ENCODE peak calls at places on chromosomes 7 and 10, in six cellular contexts. One of them, this sample, is unnamed.

GRCh38 chr10:63008491-63008890 is 124.6 kb upstream of the NRBF2 start:
- DNase-seq in left lung: no peak
- DNase-seq in neural crest cell: no peak
- DNase-seq in progenitor cell of endocrine pancreas: no peak
- DNase-seq in glutamatergic neuron: no peak
- DNase-seq in Peyer's patch: no peak
- DNase-seq in this sample: no peak

GRCh38 chr7:102291056-102291915 is 4.6 kb downstream of the SH2B2 start:
- DNase-seq in neural crest cell: no peak
- DNase-seq in left lung: peak
- DNase-seq in glutamatergic neuron: no peak
- DNase-seq in Peyer's patch: peak
- DNase-seq in progenitor cell of endocrine pancreas: no peak
- DNase-seq in this sample: peak

GRCh38 chr7:34445653-34446052 is 212.4 kb upstream of the NPSR1 start:
- DNase-seq in left lung: no peak
- DNase-seq in neural crest cell: no peak
- DNase-seq in glutamatergic neuron: no peak
- DNase-seq in Peyer's patch: no peak
- DNase-seq in progenitor cell of endocrine pancreas: no peak
- DNase-seq in this sample: no peak

GRCh38 chr7:17234398-17235021 is 63.9 kb upstream of the AHR start:
- DNase-seq in progenitor cell of endocrine pancreas: no peak
- DNase-seq in left lung: no peak
- DNase-seq in Peyer's patch: peak
- DNase-seq in glutamatergic neuron: no peak
- DNase-seq in neural crest cell: no peak
- DNase-seq in this sample: peak

GRCh38 chr7:102993532-102994029 is 80.8 kb downstream of the LRRC17 start:
- DNase-seq in neural crest cell: no peak
- DNase-seq in left lung: no peak
- DNase-seq in Peyer's patch: no peak
- DNase-seq in progenitor cell of endocrine pancreas: no peak
- DNase-seq in glutamatergic neuron: no peak
- DNase-seq in this sample: no peak

GRCh38 chr10:116849271-116850057 is at the start of gene ENO4:
- DNase-seq in neural crest cell: peak
- DNase-seq in progenitor cell of endocrine pancreas: peak
- DNase-seq in Peyer's patch: peak
- DNase-seq in glutamatergic neuron: peak
- DNase-seq in left lung: peak
- DNase-seq in this sample: peak

GRCh38 chr7:111266613-111267012 is 175.7 kb downstream of the LRRN3 start:
- DNase-seq in Peyer's patch: no peak
- DNase-seq in glutamatergic neuron: no peak
- DNase-seq in left lung: no peak
- DNase-seq in neural crest cell: no peak
- DNase-seq in progenitor cell of endocrine pancreas: no peak
- DNase-seq in this sample: no peak

GRCh38 chr7:116236020-116236630 is 25.8 kb downstream of the TES start:
- DNase-seq in progenitor cell of endocrine pancreas: no peak
- DNase-seq in glutamatergic neuron: no peak
- DNase-seq in neural crest cell: peak
- DNase-seq in left lung: no peak
- DNase-seq in Peyer's patch: peak
- DNase-seq in this sample: peak

GRCh38 chr10:50396491-50397311 is 145.4 kb upstream of the ASAH2 start:
- DNase-seq in progenitor cell of endocrine pancreas: no peak
- DNase-seq in Peyer's patch: no peak
- DNase-seq in left lung: no peak
- DNase-seq in glutamatergic neuron: no peak
- DNase-seq in neural crest cell: no peak
- DNase-seq in this sample: peak

GRCh38 chr10:15068802-15069201 is 19.8 kb downstream of the ACBD7 start:
- DNase-seq in neural crest cell: no peak
- DNase-seq in left lung: no peak
- DNase-seq in progenitor cell of endocrine pancreas: no peak
- DNase-seq in Peyer's patch: no peak
- DNase-seq in glutamatergic neuron: no peak
- DNase-seq in this sample: no peak

GRCh38 chr7:22083711-22084289 is 138.1 kb upstream of the CDCA7L start:
- DNase-seq in glutamatergic neuron: no peak
- DNase-seq in left lung: no peak
- DNase-seq in progenitor cell of endocrine pancreas: no peak
- DNase-seq in neural crest cell: no peak
- DNase-seq in Peyer's patch: no peak
- DNase-seq in this sample: no peak

GRCh38 chr7:73342645-73343044 is 14.7 kb downstream of the FKBP6 start:
- DNase-seq in left lung: no peak
- DNase-seq in neural crest cell: no peak
- DNase-seq in Peyer's patch: no peak
- DNase-seq in glutamatergic neuron: no peak
- DNase-seq in progenitor cell of endocrine pancreas: no peak
- DNase-seq in this sample: no peak

GRCh38 chr7:17331891-17332501 is 33.5 kb downstream of the AHR start:
- DNase-seq in progenitor cell of endocrine pancreas: no peak
- DNase-seq in Peyer's patch: no peak
- DNase-seq in glutamatergic neuron: no peak
- DNase-seq in neural crest cell: no peak
- DNase-seq in left lung: no peak
- DNase-seq in this sample: no peak

GRCh38 chr7:37352974-37353948 is 95.4 kb downstream of the ELMO1 start:
- DNase-seq in Peyer's patch: peak
- DNase-seq in glutamatergic neuron: peak
- DNase-seq in progenitor cell of endocrine pancreas: no peak
- DNase-seq in left lung: peak
- DNase-seq in neural crest cell: no peak
- DNase-seq in this sample: peak

GRCh38 chr10:21114683-21115082 is 217.6 kb upstream of the NEBL start:
- DNase-seq in left lung: no peak
- DNase-seq in neural crest cell: no peak
- DNase-seq in Peyer's patch: no peak
- DNase-seq in glutamatergic neuron: no peak
- DNase-seq in progenitor cell of endocrine pancreas: no peak
- DNase-seq in this sample: no peak

GRCh38 chr7:118259115-118259514 is 34.6 kb downstream of the ANKRD7 start:
- DNase-seq in left lung: no peak
- DNase-seq in Peyer's patch: no peak
- DNase-seq in neural crest cell: no peak
- DNase-seq in progenitor cell of endocrine pancreas: no peak
- DNase-seq in glutamatergic neuron: no peak
- DNase-seq in this sample: no peak

GRCh38 chr10:58512470-58513188 is at the start of gene BICC1:
- DNase-seq in glutamatergic neuron: peak
- DNase-seq in Peyer's patch: peak
- DNase-seq in neural crest cell: peak
- DNase-seq in left lung: peak
- DNase-seq in progenitor cell of endocrine pancreas: peak
- DNase-seq in this sample: peak

DNA sequence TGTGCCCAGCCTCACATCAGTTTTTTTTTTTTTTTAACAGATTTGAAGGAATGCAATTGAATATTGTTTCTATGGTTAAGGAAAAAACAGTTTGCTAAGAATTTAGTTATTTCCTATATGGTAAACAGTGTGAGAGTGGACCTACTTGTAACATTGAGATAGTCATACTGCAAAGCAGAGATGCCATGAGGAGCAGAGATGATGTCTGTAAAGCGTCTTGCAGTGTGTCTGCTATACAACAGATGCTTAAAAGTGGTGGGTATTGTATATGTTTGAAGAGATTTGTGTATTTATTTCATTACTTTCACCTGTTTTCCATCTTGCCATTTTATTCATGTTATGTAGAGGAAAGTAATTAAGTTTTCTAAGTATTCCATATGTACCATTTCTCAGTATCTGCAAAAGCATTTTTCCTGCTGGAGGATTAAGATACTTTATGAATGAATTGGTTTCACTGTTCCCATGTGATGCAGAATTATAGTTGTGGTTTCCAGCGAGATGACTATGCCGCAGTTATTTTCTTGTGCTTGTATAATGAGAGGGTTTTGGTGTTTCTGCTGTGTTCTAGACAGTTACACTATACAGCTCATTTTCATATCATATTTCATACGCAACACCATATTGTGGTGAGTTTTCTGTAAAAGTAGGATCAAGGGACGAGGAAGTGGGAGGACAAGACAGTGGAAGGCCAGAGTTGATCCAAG is 26.6 kb downstream of the TET1 start:
- DNase-seq in progenitor cell of endocrine pancreas: no peak
- DNase-seq in neural crest cell: no peak
- DNase-seq in Peyer's patch: no peak
- DNase-seq in left lung: no peak
- DNase-seq in glutamatergic neuron: no peak
- DNase-seq in this sample: no peak
- TF ChIP-seq CTCF in progenitor cell of endocrine pancreas: no peak
- TF ChIP-seq CTCF in neural crest cell: no peak
- TF ChIP-seq CTCF in Peyer's patch: no peak
- TF ChIP-seq CTCF in left lung: no peak
- TF ChIP-seq CTCF in glutamatergic neuron: no peak
- TF ChIP-seq CTCF in this sample: no peak

GRCh38 chr7:567305-567883 is 47.7 kb upstream of the PDGFA start:
- DNase-seq in glutamatergic neuron: no peak
- DNase-seq in Peyer's patch: no peak
- DNase-seq in neural crest cell: no peak
- DNase-seq in left lung: no peak
- DNase-seq in progenitor cell of endocrine pancreas: no peak
- DNase-seq in this sample: no peak
- TF ChIP-seq CTCF in glutamatergic neuron: no peak
- TF ChIP-seq CTCF in Peyer's patch: no peak
- TF ChIP-seq CTCF in neural crest cell: no peak
- TF ChIP-seq CTCF in left lung: no peak
- TF ChIP-seq CTCF in progenitor cell of endocrine pancreas: no peak
- TF ChIP-seq CTCF in this sample: no peak

DNA sequence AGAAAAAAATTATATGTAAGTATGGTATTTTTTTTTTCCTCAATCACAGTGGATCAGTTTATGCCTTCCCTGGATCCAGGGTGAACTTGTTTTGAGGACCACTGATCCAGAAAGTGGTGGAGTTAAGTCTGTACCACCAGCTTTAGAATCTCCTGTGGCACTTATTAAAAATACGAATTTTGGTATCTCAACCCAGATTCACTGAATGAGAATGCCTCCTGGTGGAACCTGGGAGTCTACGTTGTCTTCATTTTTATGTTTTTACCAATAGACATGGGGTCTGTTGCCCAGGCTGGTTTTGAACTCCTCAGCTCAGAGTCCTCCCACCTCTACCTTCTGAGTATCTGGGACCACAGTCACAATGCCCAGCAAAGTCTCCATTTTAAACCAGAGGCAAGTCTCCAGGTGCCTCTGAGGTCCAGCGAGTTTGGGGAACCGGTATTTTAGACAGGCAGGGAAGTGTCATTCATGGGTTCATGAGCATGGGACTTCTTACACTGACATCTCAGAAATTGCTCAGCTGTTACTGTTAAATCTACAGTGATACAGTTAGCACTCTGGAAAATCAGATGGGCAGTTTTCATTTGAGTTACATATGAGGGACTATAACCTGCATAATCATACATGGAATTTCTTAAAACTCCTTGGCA is 200.9 kb downstream of the AUTS2 start:
- DNase-seq in neural crest cell: no peak
- DNase-seq in glutamatergic neuron: no peak
- DNase-seq in left lung: no peak
- DNase-seq in progenitor cell of endocrine pancreas: no peak
- DNase-seq in Peyer's patch: no peak
- DNase-seq in this sample: no peak
- TF ChIP-seq CTCF in neural crest cell: no peak
- TF ChIP-seq CTCF in glutamatergic neuron: no peak
- TF ChIP-seq CTCF in left lung: no peak
- TF ChIP-seq CTCF in progenitor cell of endocrine pancreas: no peak
- TF ChIP-seq CTCF in Peyer's patch: no peak
- TF ChIP-seq CTCF in this sample: no peak

GRCh38 chr7:125033506-125033905 is 103.9 kb upstream of the POT1 start:
- DNase-seq in neural crest cell: no peak
- DNase-seq in Peyer's patch: no peak
- DNase-seq in left lung: no peak
- DNase-seq in progenitor cell of endocrine pancreas: no peak
- DNase-seq in glutamatergic neuron: no peak
- DNase-seq in this sample: no peak
- TF ChIP-seq CTCF in neural crest cell: no peak
- TF ChIP-seq CTCF in Peyer's patch: no peak
- TF ChIP-seq CTCF in left lung: no peak
- TF ChIP-seq CTCF in progenitor cell of endocrine pancreas: no peak
- TF ChIP-seq CTCF in glutamatergic neuron: no peak
- TF ChIP-seq CTCF in this sample: no peak

GRCh38 chr10:97713351-97713827 is at the start of gene MARVELD1:
- DNase-seq in progenitor cell of endocrine pancreas: no peak
- DNase-seq in neural crest cell: peak
- DNase-seq in glutamatergic neuron: peak
- DNase-seq in left lung: peak
- DNase-seq in Peyer's patch: peak
- DNase-seq in this sample: peak

GRCh38 chr10:97715259-97715874 is 1.8 kb downstream of the MARVELD1 start:
- DNase-seq in neural crest cell: no peak
- DNase-seq in glutamatergic neuron: no peak
- DNase-seq in progenitor cell of endocrine pancreas: no peak
- DNase-seq in left lung: no peak
- DNase-seq in Peyer's patch: no peak
- DNase-seq in this sample: no peak

GRCh38 chr10:97711640-97712267 is 1.8 kb upstream of the MARVELD1 start:
- DNase-seq in left lung: no peak
- DNase-seq in glutamatergic neuron: no peak
- DNase-seq in Peyer's patch: no peak
- DNase-seq in neural crest cell: no peak
- DNase-seq in progenitor cell of endocrine pancreas: no peak
- DNase-seq in this sample: no peak

GRCh38 chr10:97714401-97715258 is 1.1 kb downstream of the MARVELD1 start:
- DNase-seq in glutamatergic neuron: peak
- DNase-seq in left lung: peak
- DNase-seq in progenitor cell of endocrine pancreas: peak
- DNase-seq in neural crest cell: peak
- DNase-seq in Peyer's patch: peak
- DNase-seq in this sample: peak

DNA sequence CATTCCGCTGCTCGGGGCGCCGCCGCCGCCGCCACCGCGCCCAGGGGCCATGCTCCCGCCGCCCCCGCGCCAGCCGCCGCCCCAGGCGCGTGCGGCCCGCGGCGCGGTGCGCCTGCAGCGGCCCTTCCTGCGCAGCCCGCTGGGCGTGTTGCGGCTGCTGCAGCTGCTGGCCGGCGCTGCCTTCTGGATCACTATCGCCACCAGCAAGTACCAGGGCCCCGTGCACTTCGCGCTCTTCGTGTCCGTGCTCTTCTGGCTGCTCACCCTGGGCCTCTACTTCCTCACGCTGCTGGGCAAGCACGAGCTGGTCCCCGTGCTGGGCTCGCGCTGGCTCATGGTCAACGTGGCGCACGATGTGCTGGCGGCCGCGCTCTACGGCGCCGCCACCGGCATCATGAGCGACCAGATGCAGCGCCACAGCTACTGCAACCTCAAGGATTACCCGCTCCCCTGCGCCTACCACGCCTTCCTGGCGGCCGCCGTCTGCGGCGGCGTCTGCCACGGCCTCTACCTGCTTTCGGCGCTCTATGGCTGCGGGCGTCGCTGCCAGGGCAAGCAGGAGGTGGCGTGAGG is 384 bp downstream of the MARVELD1 start:
- DNase-seq in neural crest cell: peak
- DNase-seq in glutamatergic neuron: peak
- DNase-seq in Peyer's patch: peak
- DNase-seq in left lung: peak
- DNase-seq in progenitor cell of endocrine pancreas: peak
- DNase-seq in this sample: peak
- TF ChIP-seq CTCF in neural crest cell: peak
- TF ChIP-seq CTCF in glutamatergic neuron: no peak
- TF ChIP-seq CTCF in Peyer's patch: peak
- TF ChIP-seq CTCF in left lung: no peak
- TF ChIP-seq CTCF in progenitor cell of endocrine pancreas: peak
- TF ChIP-seq CTCF in this sample: peak

This sample was measured in GM20000.